ENCODE peak calls at places on chromosome 19, in nine cellular contexts. N, V, E, B, L, C, O, M and Y are unnamed samples.

GRCh38 chr19:16417660-16418596 is 53.8 kb downstream of the EPS15L1 start:
- DNase-seq in N (peak), V (peak), E (peak), B (no peak), L (no peak), C (peak), O (peak), M (peak), Y (peak)

GRCh38 chr19:33472696-33473624 is 48.6 kb downstream of the PEPD start:
- DNase-seq in N (no peak), V (peak), E (no peak), B (peak), L (peak), C (no peak), O (no peak), M (no peak), Y (peak)

GRCh38 chr19:647566-648284 is 8.0 kb downstream of the FGF22 start:
- DNase-seq in N (no peak), V (no peak), E (no peak), B (no peak), L (no peak), C (no peak), O (no peak), M (no peak), Y (no peak)

GRCh38 chr19:49344516-49345423 is 9.6 kb downstream of the CD37 start:
- DNase-seq in N (no peak), V (no peak), E (no peak), B (no peak), L (no peak), C (no peak), O (no peak), M (no peak), Y (no peak)

GRCh38 chr19:46727757-46728156 is 10.8 kb upstream of the PRKD2 start:
- DNase-seq in N (no peak), V (no peak), E (no peak), B (no peak), L (no peak), C (no peak), O (no peak), M (no peak), Y (no peak)

GRCh38 chr19:36215276-36216171 is 618 bp downstream of the ZNF146 start:
- DNase-seq in N (no peak), V (peak), E (no peak), B (no peak), L (no peak), C (no peak), O (peak), M (no peak), Y (peak)

GRCh38 chr19:13744179-13744578 is 20.1 kb upstream of the MRI1 start:
- DNase-seq in N (no peak), V (no peak), E (no peak), B (no peak), L (no peak), C (no peak), O (no peak), M (no peak), Y (peak)

GRCh38 chr19:46386996-46387712 is 26.2 kb downstream of the CCDC8 start:
- DNase-seq in N (no peak), V (no peak), E (no peak), B (no peak), L (no peak), C (no peak), O (no peak), M (no peak), Y (no peak)

GRCh38 chr19:33292595-33293254 is 9.6 kb downstream of the CEBPA start:
- DNase-seq in N (no peak), V (no peak), E (no peak), B (no peak), L (no peak), C (no peak), O (no peak), M (no peak), Y (peak)

GRCh38 chr19:19649580-19649995 is 6.1 kb upstream of the GMIP start:
- DNase-seq in N (no peak), V (no peak), E (no peak), B (no peak), L (no peak), C (no peak), O (no peak), M (no peak), Y (no peak)

GRCh38 chr19:43667524-43668405 is 2.2 kb downstream of the PLAUR start:
- DNase-seq in N (no peak), V (no peak), E (no peak), B (no peak), L (no peak), C (no peak), O (no peak), M (no peak), Y (peak)

GRCh38 chr19:29851769-29852521 is 40.2 kb downstream of the CCNE1 start:
- DNase-seq in N (no peak), V (no peak), E (no peak), B (no peak), L (no peak), C (no peak), O (no peak), M (no peak), Y (no peak)

GRCh38 chr19:10863107-10863700 is 8.1 kb upstream of the CARM1 start:
- DNase-seq in N (peak), V (peak), E (no peak), B (no peak), L (peak), C (no peak), O (no peak), M (no peak), Y (peak)

GRCh38 chr19:7792286-7792685 is 29.2 kb downstream of the CLEC4M start:
- DNase-seq in N (no peak), V (no peak), E (no peak), B (no peak), L (no peak), C (no peak), O (no peak), M (no peak), Y (peak)

GRCh38 chr19:18513868-18514267 is 8.0 kb downstream of the ELL start:
- DNase-seq in N (peak), V (no peak), E (no peak), B (no peak), L (no peak), C (no peak), O (no peak), M (no peak), Y (no peak)

GRCh38 chr19:11453468-11454341 is 18.3 kb downstream of the PRKCSH start:
- DNase-seq in N (no peak), V (no peak), E (no peak), B (no peak), L (no peak), C (peak), O (no peak), M (no peak), Y (no peak)

GRCh38 chr19:52742516-52742915 is 7.7 kb upstream of the ZNF611 start:
- DNase-seq in N (no peak), V (no peak), E (no peak), B (no peak), L (no peak), C (no peak), O (no peak), M (no peak), Y (no peak)

GRCh38 chr19:10289836-10290438 is at the start of gene ICAM5:
- DNase-seq in N (no peak), V (no peak), E (no peak), B (no peak), L (no peak), C (peak), O (peak), M (no peak), Y (no peak)

GRCh38 chr19:38915329-38916321 is 3.6 kb upstream of the CCER2 start:
- DNase-seq in N (no peak), V (no peak), E (no peak), B (no peak), L (no peak), C (no peak), O (no peak), M (no peak), Y (no peak)

GRCh38 chr19:47613165-47614146 is 4.5 kb downstream of the BICRA start:
- DNase-seq in N (peak), V (peak), E (no peak), B (no peak), L (no peak), C (no peak), O (no peak), M (no peak), Y (peak)

GRCh38 chr19:50718255-50719118 is 1.1 kb downstream of the SHANK1 start:
- DNase-seq in N (no peak), V (no peak), E (no peak), B (no peak), L (no peak), C (no peak), O (no peak), M (no peak), Y (no peak)

GRCh38 chr19:50333737-50334617 is 4.8 kb upstream of the KCNC3 start:
- DNase-seq in N (peak), V (no peak), E (peak), B (peak), L (peak), C (peak), O (peak), M (peak), Y (no peak)

GRCh38 chr19:1255186-1256161 is 7.1 kb downstream of the MIDN start:
- DNase-seq in N (no peak), V (no peak), E (no peak), B (no peak), L (no peak), C (no peak), O (no peak), M (no peak), Y (no peak)

GRCh38 chr19:1294688-1295087 is 9.0 kb downstream of the EFNA2 start:
- DNase-seq in N (no peak), V (no peak), E (no peak), B (no peak), L (no peak), C (no peak), O (no peak), M (no peak), Y (no peak)

GRCh38 chr19:58228584-58229254 is at the start of gene ZNF544:
- DNase-seq in N (peak), V (peak), E (peak), B (peak), L (peak), C (peak), O (peak), M (peak), Y (peak)

GRCh38 chr19:9966024-9966423 is 29.7 kb upstream of the OLFM2 start:
- DNase-seq in N (no peak), V (no peak), E (no peak), B (no peak), L (no peak), C (no peak), O (no peak), M (no peak), Y (no peak)

GRCh38 chr19:5205937-5206750 is 134.5 kb downstream of the PTPRS start:
- DNase-seq in N (no peak), V (no peak), E (no peak), B (no peak), L (no peak), C (no peak), O (no peak), M (no peak), Y (no peak)

GRCh38 chr19:17579523-17580244 is 24.2 kb downstream of the COLGALT1 start:
- DNase-seq in N (no peak), V (peak), E (no peak), B (no peak), L (no peak), C (peak), O (no peak), M (no peak), Y (no peak)

GRCh38 chr19:32870981-32871451 is 1.4 kb upstream of the SLC7A9 start:
- DNase-seq in N (peak), V (no peak), E (no peak), B (no peak), L (no peak), C (no peak), O (no peak), M (no peak), Y (no peak)

GRCh38 chr19:14446336-14447036 is 13.4 kb downstream of the PKN1 start:
- DNase-seq in N (no peak), V (no peak), E (no peak), B (no peak), L (no peak), C (no peak), O (no peak), M (no peak), Y (no peak)

GRCh38 chr19:5985098-5985783 is 7.3 kb upstream of the RANBP3 start:
- DNase-seq in N (no peak), V (peak), E (no peak), B (no peak), L (no peak), C (no peak), O (no peak), M (no peak), Y (peak)

GRCh38 chr19:44848036-44848804 is 2.1 kb downstream of the NECTIN2 start:
- DNase-seq in N (peak), V (peak), E (no peak), B (no peak), L (no peak), C (no peak), O (no peak), M (no peak), Y (peak)

GRCh38 chr19:3683866-3684816 is 16.1 kb downstream of the PIP5K1C start:
- DNase-seq in N (no peak), V (peak), E (no peak), B (peak), L (no peak), C (no peak), O (no peak), M (no peak), Y (no peak)

GRCh38 chr19:1651061-1651547 is 1.3 kb downstream of the TCF3 start:
- DNase-seq in N (no peak), V (no peak), E (peak), B (no peak), L (no peak), C (peak), O (peak), M (peak), Y (no peak)

GRCh38 chr19:18762125-18763023 is 28.7 kb downstream of the COMP start:
- DNase-seq in N (peak), V (peak), E (no peak), B (no peak), L (no peak), C (no peak), O (no peak), M (no peak), Y (peak)

GRCh38 chr19:2350656-2351055 is 9.4 kb upstream of the TMPRSS9 start:
- DNase-seq in N (no peak), V (no peak), E (no peak), B (no peak), L (no peak), C (no peak), O (no peak), M (no peak), Y (no peak)